ENCODE peak calls at places on chromosomes 2 and 18, in nine cellular contexts. T is Peyer's patch; M is CD8-positive, alpha-beta T cell; D is aorta; V is mammary epithelial cell; O is brain microvascular endothelial cell; F is breast epithelium; L is right lobe of liver; P is adrenal gland. R is an unnamed sample.
A peak's percentile ranks its signal among the peaks of the same experiment; 100 is the strongest.

GRCh38 chr2:11393711-11394236 is 49.3 kb upstream of the ROCK2 start:
- DNase-seq in D (no peak), L (no peak), F (no peak), O (peak; percentile 25), T (no peak), P (no peak), M (no peak), V (no peak), R (no peak)

GRCh38 chr18:48833701-48834394 is 116.9 kb downstream of the SMAD7 start:
- DNase-seq in T (peak; percentile 78), D (peak; percentile 44), L (no peak), O (no peak), F (no peak), V (no peak), M (peak; percentile 29), P (no peak), R (no peak)

GRCh38 chr2:11175293-11175795 is 20.1 kb downstream of the SLC66A3 start:
- DNase-seq in D (peak; percentile 65), T (no peak), P (peak; percentile 45), F (no peak), O (peak; percentile 49), V (peak; percentile 25), M (no peak), L (no peak), R (no peak)

GRCh38 chr2:46117379-46117778 is 179.8 kb upstream of the EPAS1 start:
- DNase-seq in O (peak; percentile 78), P (no peak), D (no peak), V (peak; percentile 81), T (no peak), M (no peak), L (no peak), F (no peak), R (no peak)

GRCh38 chr2:136225950-136226835 is 108.2 kb upstream of the CXCR4 start:
- DNase-seq in D (no peak), P (no peak), F (no peak), M (no peak), V (no peak), T (peak; percentile 87), L (no peak), O (no peak), R (no peak)

GRCh38 chr2:241081643-241082337 is 20.3 kb downstream of the MTERF4 start:
- DNase-seq in V (no peak), P (no peak), O (no peak), L (no peak), D (peak; percentile 74), M (no peak), T (no peak), F (no peak), R (no peak)

GRCh38 chr2:45771251-45771650 is 119.8 kb downstream of the PRKCE start:
- DNase-seq in M (no peak), O (no peak), V (no peak), P (peak; percentile 31), T (no peak), F (no peak), D (no peak), L (peak; percentile 42), R (peak; percentile 70)

GRCh38 chr18:10401489-10401888 is 52.9 kb upstream of the APCDD1 start:
- DNase-seq in V (no peak), P (peak; percentile 33), M (no peak), L (no peak), O (no peak), T (no peak), F (no peak), D (no peak), R (no peak)

GRCh38 chr2:118642501-118642900 is 204.9 kb downstream of the EN1 start:
- DNase-seq in D (no peak), M (no peak), O (no peak), L (no peak), P (no peak), V (no peak), T (no peak), F (no peak), R (no peak)

GRCh38 chr18:45085916-45086624 is 405.4 kb downstream of the SETBP1 start:
- DNase-seq in F (no peak), M (no peak), D (no peak), L (no peak), P (no peak), V (peak; percentile 26), O (no peak), T (no peak), R (no peak)

GRCh38 chr18:55781481-55781957 is 193.5 kb upstream of the TCF4 start:
- DNase-seq in T (no peak), F (no peak), M (no peak), O (peak; percentile 75), V (peak; percentile 44), L (no peak), P (peak; percentile 16), D (no peak), R (peak; percentile 35)

GRCh38 chr2:239278941-239279365 is 121.9 kb downstream of the HDAC4 start:
- DNase-seq in V (no peak), M (no peak), D (peak; percentile 59), T (no peak), O (peak; percentile 31), F (no peak), P (peak; percentile 17), L (no peak), R (no peak)

GRCh38 chr2:80943487-80943886 is 638.9 kb upstream of the LRRTM1 start:
- DNase-seq in T (no peak), F (no peak), L (no peak), O (no peak), P (no peak), D (no peak), M (no peak), V (no peak), R (no peak)

DNA sequence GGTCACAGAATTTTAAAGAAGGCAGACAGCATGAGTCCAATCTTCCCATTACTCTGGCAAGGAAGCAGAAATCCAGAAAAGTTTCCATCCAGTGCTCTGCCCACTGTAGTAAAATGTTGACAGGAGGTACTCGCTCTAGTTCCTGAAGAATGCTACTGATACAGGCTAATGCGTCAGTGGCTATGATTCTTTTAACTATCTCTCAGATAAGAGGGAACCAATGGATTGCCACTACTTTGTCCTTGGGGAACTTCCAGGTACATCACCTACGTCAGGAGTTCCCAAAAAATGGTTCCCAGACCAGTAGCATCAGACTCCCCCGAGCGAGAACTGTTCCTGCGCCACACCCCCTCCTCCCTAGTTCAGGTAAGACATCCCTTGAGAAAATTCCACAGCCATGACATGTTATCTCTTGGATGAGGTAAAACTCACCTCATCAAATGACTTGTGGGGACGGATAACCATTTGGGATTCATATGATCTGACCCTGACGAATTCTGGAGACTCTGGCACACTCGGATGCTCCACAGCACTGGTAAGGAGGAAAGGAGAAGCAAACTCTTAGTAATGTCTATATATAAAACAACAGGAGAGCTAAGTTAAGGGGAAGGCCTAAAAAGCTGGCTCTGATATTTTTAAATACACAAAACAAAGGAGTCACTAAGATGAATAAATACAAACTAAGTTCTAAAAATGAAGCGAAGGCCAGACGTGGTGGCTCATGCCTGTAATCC is 16.5 kb downstream of the STARD7 start:
- DNase-seq in M (no peak), P (no peak), L (no peak), T (no peak), O (no peak), F (no peak), V (no peak), D (no peak), R (no peak)
- H3K36me3 ChIP-seq in M (peaks cover 58% of the 10 kb centered on the region), P (peaks cover 73% of the 10 kb centered on the region), L (peaks cover 5% of the 10 kb centered on the region), T (peaks cover 80% of the 10 kb centered on the region), O (peaks cover 63% of the 10 kb centered on the region), F (peaks cover 19% of the 10 kb centered on the region), V (peaks cover 37% of the 10 kb centered on the region), D (peaks cover 6% of the 10 kb centered on the region), R (peaks cover 80% of the 10 kb centered on the region)

GRCh38 chr18:35592298-35592697 is 10.8 kb downstream of the GALNT1 start:
- DNase-seq in P (no peak), D (no peak), F (no peak), L (no peak), M (no peak), V (no peak), T (peak; percentile 58), O (no peak), R (no peak)
- H3K36me3 ChIP-seq in P (no peaks in the 10 kb centered on the region), D (no peaks in the 10 kb centered on the region), F (no peaks in the 10 kb centered on the region), L (no peaks in the 10 kb centered on the region), M (no peaks in the 10 kb centered on the region), V (no peaks in the 10 kb centered on the region), T (no peaks in the 10 kb centered on the region), O (no peaks in the 10 kb centered on the region), R (no peaks in the 10 kb centered on the region)

GRCh38 chr2:213122730-213123129 is 28.7 kb downstream of the IKZF2 start:
- DNase-seq in P (no peak), L (no peak), T (no peak), F (no peak), M (no peak), D (no peak), V (no peak), O (no peak), R (no peak)

GRCh38 chr2:213121677-213122076 is 29.7 kb downstream of the IKZF2 start:
- DNase-seq in P (no peak), F (no peak), O (no peak), L (no peak), M (no peak), V (no peak), T (no peak), D (no peak), R (no peak)

GRCh38 chr2:213129311-213129710 is 22.1 kb downstream of the IKZF2 start:
- DNase-seq in M (no peak), D (no peak), T (no peak), L (no peak), O (no peak), P (no peak), V (no peak), F (no peak), R (no peak)

DNA sequence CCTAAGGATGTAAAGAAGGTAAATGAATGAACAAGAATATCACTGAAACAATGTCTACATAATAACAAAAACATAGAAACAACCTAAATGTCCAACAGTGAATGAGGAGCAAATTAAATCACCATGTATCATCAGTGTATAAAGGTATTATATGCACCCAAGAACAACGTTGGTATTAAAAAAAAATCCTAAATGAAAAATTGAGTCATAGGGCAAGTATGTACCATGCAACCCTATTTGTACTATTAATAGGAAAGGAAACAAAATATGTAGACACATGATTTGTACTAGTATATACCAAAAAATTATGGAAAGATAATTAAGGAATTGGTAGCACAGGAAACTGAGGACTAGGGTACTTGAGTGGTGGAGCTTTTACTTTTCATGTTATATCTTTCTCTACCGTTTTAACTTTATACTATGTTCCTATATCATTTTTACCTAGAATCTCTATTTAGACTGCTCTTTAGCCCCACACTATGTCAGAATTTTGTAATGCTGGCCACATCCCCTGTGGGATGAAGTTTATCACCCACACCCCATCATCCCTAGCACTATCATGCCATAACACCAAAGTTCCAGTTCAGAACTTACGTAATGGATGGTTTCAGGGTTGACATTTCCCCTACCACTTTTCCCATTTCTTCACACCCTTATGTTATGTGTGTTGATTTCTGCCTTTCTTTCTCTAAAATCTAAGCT is 25.6 kb downstream of the IKZF2 start:
- DNase-seq in T (no peak), L (no peak), M (no peak), D (no peak), O (peak; percentile 36), F (no peak), V (no peak), P (no peak), R (no peak)
- H3K36me3 ChIP-seq in T (no peaks in the 10 kb centered on the region), L (no peaks in the 10 kb centered on the region), M (no peaks in the 10 kb centered on the region), D (no peaks in the 10 kb centered on the region), O (no peaks in the 10 kb centered on the region), F (no peaks in the 10 kb centered on the region), V (no peaks in the 10 kb centered on the region), P (no peaks in the 10 kb centered on the region), R (no peaks in the 10 kb centered on the region)

DNA sequence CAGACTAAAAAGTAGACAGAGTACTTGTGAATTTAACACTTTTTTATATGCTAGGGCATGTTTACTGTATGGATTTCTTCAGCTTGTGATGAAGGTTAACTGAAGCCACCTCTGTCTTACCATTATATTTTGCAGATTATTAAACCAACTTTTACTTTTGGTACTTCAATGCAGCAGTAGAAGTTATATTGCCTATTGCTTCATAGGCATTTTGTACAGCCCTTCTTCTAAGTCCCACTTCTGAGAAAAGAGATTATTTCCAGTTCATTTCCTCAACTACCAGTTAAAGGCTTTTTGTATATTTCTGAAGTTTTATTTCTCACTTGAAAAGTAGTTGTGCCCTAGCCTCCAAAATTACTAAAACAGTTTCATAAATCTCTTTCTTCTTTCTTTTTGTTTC is 256.4 kb upstream of the FBXO11 start:
- DNase-seq in T (no peak), V (no peak), O (no peak), P (no peak), M (no peak), D (no peak), F (no peak), L (no peak), R (no peak)
- H3K36me3 ChIP-seq in T (no peaks in the 10 kb centered on the region), V (no peaks in the 10 kb centered on the region), O (no peaks in the 10 kb centered on the region), P (no peaks in the 10 kb centered on the region), M (no peaks in the 10 kb centered on the region), D (no peaks in the 10 kb centered on the region), F (no peaks in the 10 kb centered on the region), L (no peaks in the 10 kb centered on the region), R (no peaks in the 10 kb centered on the region)

R was measured in left ventricle myocardium inferior.